ENCODE peak calls at places on chromosomes 7 and 10, in seven cellular contexts. D is caudate nucleus; W is retinal pigment epithelial cell; A is non-pigmented ciliary epithelial cell; S is G401; K is activated CD4-positive, alpha-beta T cell treated with anti-CD3 and anti-CD28 coated beads, Interleukin-2, amount 50 U/mL, for 48 hours; V is neural crest cell. F is an unnamed sample.

GRCh38 chr7:91571601-91572000 is 307.4 kb downstream of the FZD1 start:
- DNase-seq in D (no peak), W (no peak), A (no peak), S (no peak), K (no peak), V (no peak), F (no peak)

GRCh38 chr10:18753496-18753895 is 94.3 kb downstream of the ARL5B start:
- DNase-seq in D (no peak), W (no peak), A (no peak), S (no peak), K (no peak), V (no peak), F (no peak)

GRCh38 chr10:124086787-124087671 is 6.4 kb downstream of the CHST15 start:
- DNase-seq in D (no peak), W (no peak), A (no peak), S (no peak), K (no peak), V (no peak), F (no peak)

GRCh38 chr7:152571031-152571430 is 104.9 kb downstream of the XRCC2 start:
- DNase-seq in D (no peak), W (no peak), A (no peak), S (no peak), K (no peak), V (no peak), F (peak)

GRCh38 chr7:7595451-7595850 is 28.8 kb downstream of the MIOS start:
- DNase-seq in D (no peak), W (no peak), A (no peak), S (peak), K (no peak), V (no peak), F (no peak)

GRCh38 chr10:75375828-75376227 is 25.7 kb downstream of the ZNF503 start:
- DNase-seq in D (no peak), W (no peak), A (no peak), S (no peak), K (no peak), V (no peak), F (no peak)

GRCh38 chr10:10515479-10516204 is 502.0 kb upstream of the CELF2 start:
- DNase-seq in D (no peak), W (no peak), A (no peak), S (no peak), K (no peak), V (no peak), F (no peak)

GRCh38 chr7:142188846-142189245 is 69.0 kb downstream of the PRSS58 start:
- DNase-seq in D (no peak), W (no peak), A (no peak), S (peak), K (no peak), V (no peak), F (no peak)

GRCh38 chr10:2791774-2792443 is 275.4 kb upstream of the PFKP start:
- DNase-seq in D (no peak), W (no peak), A (no peak), S (no peak), K (no peak), V (no peak), F (no peak)

GRCh38 chr10:17038627-17039026 is 91.0 kb downstream of the CUBN start:
- DNase-seq in D (no peak), W (no peak), A (no peak), S (no peak), K (no peak), V (no peak), F (no peak)

GRCh38 chr10:127756264-127756663 is 19.3 kb downstream of the FOXI2 start:
- DNase-seq in D (no peak), W (no peak), A (no peak), S (no peak), K (no peak), V (no peak), F (no peak)

F was measured in D341Med.